ENCODE peak calls at places on chromosome 2, in four cellular contexts. I, X, S and P are unnamed samples.
A peak's percentile ranks its signal among the peaks of the same experiment; 100 is the strongest.

GRCh38 chr2:66925128-66925527 is 472.0 kb upstream of the ETAA1 start:
- DNase-seq in I (no peak), X (no peak), S (no peak), P (no peak)

GRCh38 chr2:100281521-100282438 is 40.5 kb downstream of the LONRF2 start:
- DNase-seq in I (no peak), X (no peak), S (no peak), P (no peak)

GRCh38 chr2:15510552-15510951 is 50.6 kb downstream of the NBAS start:
- DNase-seq in I (no peak), X (no peak), S (no peak), P (no peak)

GRCh38 chr2:42328148-42328833 is 32.7 kb downstream of the COX7A2L start:
- DNase-seq in I (no peak), X (no peak), S (no peak), P (no peak)

GRCh38 chr2:207503234-207503633 is 26.5 kb upstream of the CREB1 start:
- DNase-seq in I (no peak), X (peak; percentile 59), S (no peak), P (no peak)

GRCh38 chr2:128456281-128456680 is 137.6 kb upstream of the HS6ST1 start:
- DNase-seq in I (no peak), X (no peak), S (no peak), P (no peak)

GRCh38 chr2:65834657-65835056 is 402.3 kb upstream of the SPRED2 start:
- DNase-seq in I (no peak), X (no peak), S (no peak), P (no peak)

GRCh38 chr2:19775838-19776237 is 125.9 kb downstream of the TTC32 start:
- DNase-seq in I (no peak), X (no peak), S (no peak), P (no peak)

GRCh38 chr2:152542344-152542994 is 174.8 kb downstream of the PRPF40A start:
- DNase-seq in I (no peak), X (no peak), S (no peak), P (no peak)

GRCh38 chr2:20416723-20417122 is 30.2 kb upstream of the RHOB start:
- DNase-seq in I (no peak), X (no peak), S (no peak), P (no peak)

GRCh38 chr2:50126845-50127244 is 905.1 kb downstream of the NRXN1 start:
- DNase-seq in I (no peak), X (no peak), S (no peak), P (no peak)

GRCh38 chr2:161238559-161239415 is 69.4 kb upstream of the PSMD14 start:
- DNase-seq in I (peak; percentile 48), X (peak; percentile 44), S (peak; percentile 25), P (peak; percentile 83)

GRCh38 chr2:179898873-179899272 is 37.5 kb upstream of the ZNF385B start:
- DNase-seq in I (no peak), X (no peak), S (peak; percentile 46), P (peak; percentile 56)

GRCh38 chr2:84495539-84496146 is 20.7 kb upstream of the DNAH6 start:
- DNase-seq in I (peak; percentile 38), X (no peak), S (peak; percentile 51), P (peak; percentile 47)

GRCh38 chr2:109322111-109322510 is 193.1 kb downstream of the SH3RF3 start:
- DNase-seq in I (peak; percentile 74), X (peak; percentile 83), S (no peak), P (no peak)

GRCh38 chr2:5250482-5250881 is 441.7 kb upstream of the SOX11 start:
- DNase-seq in I (no peak), X (no peak), S (no peak), P (no peak)